ENCODE peak calls at places on chromosomes 4 and X, in five cellular contexts. One of them, this sample, is unnamed.

GRCh38 chr4:182923376-182923775 is 6.2 kb upstream of the DCTD start:
- DNase-seq in amniotic stem cell: no peak
- DNase-seq in mucosa of descending colon: no peak
- DNase-seq in M059J: no peak
- DNase-seq in HCT116: no peak
- DNase-seq in this sample: no peak

GRCh38 chrX:130645955-130646583 is 244.3 kb downstream of the RBMX2 start:
- DNase-seq in amniotic stem cell: no peak
- DNase-seq in mucosa of descending colon: peak
- DNase-seq in M059J: no peak
- DNase-seq in HCT116: no peak
- DNase-seq in this sample: peak

GRCh38 chr4:15920723-15921591 is 17.6 kb downstream of the FGFBP1 start:
- DNase-seq in amniotic stem cell: peak
- DNase-seq in mucosa of descending colon: peak
- DNase-seq in M059J: peak
- DNase-seq in HCT116: peak
- DNase-seq in this sample: no peak

GRCh38 chr4:101274888-101275752 is 72.2 kb downstream of the PPP3CA start:
- DNase-seq in amniotic stem cell: no peak
- DNase-seq in mucosa of descending colon: no peak
- DNase-seq in M059J: no peak
- DNase-seq in HCT116: no peak
- DNase-seq in this sample: no peak

GRCh38 chr4:8838911-8839431 is 32.7 kb downstream of the HMX1 start:
- DNase-seq in amniotic stem cell: no peak
- DNase-seq in mucosa of descending colon: no peak
- DNase-seq in M059J: no peak
- DNase-seq in HCT116: no peak
- DNase-seq in this sample: no peak

GRCh38 chrX:106286053-106286650 is 118.0 kb downstream of the PWWP3B start:
- DNase-seq in amniotic stem cell: no peak
- DNase-seq in mucosa of descending colon: no peak
- DNase-seq in M059J: no peak
- DNase-seq in HCT116: peak
- DNase-seq in this sample: no peak

GRCh38 chr4:107685740-107686139 is 34.3 kb downstream of the PAPSS1 start:
- DNase-seq in amniotic stem cell: no peak
- DNase-seq in mucosa of descending colon: no peak
- DNase-seq in M059J: no peak
- DNase-seq in HCT116: peak
- DNase-seq in this sample: no peak

GRCh38 chrX:11533211-11533651 is 132.5 kb downstream of the ARHGAP6 start:
- DNase-seq in amniotic stem cell: peak
- DNase-seq in mucosa of descending colon: peak
- DNase-seq in M059J: peak
- DNase-seq in HCT116: peak
- DNase-seq in this sample: no peak

GRCh38 chr4:169070071-169070894 is 60.2 kb upstream of the CBR4 start:
- DNase-seq in amniotic stem cell: peak
- DNase-seq in mucosa of descending colon: peak
- DNase-seq in M059J: peak
- DNase-seq in HCT116: peak
- DNase-seq in this sample: peak

GRCh38 chrX:69238153-69238959 is 73.1 kb upstream of the PJA1 start:
- DNase-seq in amniotic stem cell: no peak
- DNase-seq in mucosa of descending colon: no peak
- DNase-seq in M059J: peak
- DNase-seq in HCT116: no peak
- DNase-seq in this sample: peak

GRCh38 chr4:74121643-74122579 is 22.9 kb upstream of the CXCL2 start:
- DNase-seq in amniotic stem cell: no peak
- DNase-seq in mucosa of descending colon: no peak
- DNase-seq in M059J: no peak
- DNase-seq in HCT116: no peak
- DNase-seq in this sample: no peak

GRCh38 chr4:80253510-80253909 is 13.0 kb upstream of the FGF5 start:
- DNase-seq in amniotic stem cell: no peak
- DNase-seq in mucosa of descending colon: no peak
- DNase-seq in M059J: no peak
- DNase-seq in HCT116: no peak
- DNase-seq in this sample: no peak

GRCh38 chr4:19329631-19330030 is 922.1 kb upstream of the SLIT2 start:
- DNase-seq in amniotic stem cell: no peak
- DNase-seq in mucosa of descending colon: no peak
- DNase-seq in M059J: peak
- DNase-seq in HCT116: no peak
- DNase-seq in this sample: no peak

GRCh38 chrX:44483965-44484606 is 58.6 kb downstream of the FUNDC1 start:
- DNase-seq in amniotic stem cell: no peak
- DNase-seq in mucosa of descending colon: no peak
- DNase-seq in M059J: peak
- DNase-seq in HCT116: no peak
- DNase-seq in this sample: no peak

GRCh38 chr4:55675196-55675793 is 39.2 kb upstream of the NMU start:
- DNase-seq in amniotic stem cell: no peak
- DNase-seq in mucosa of descending colon: no peak
- DNase-seq in M059J: no peak
- DNase-seq in HCT116: no peak
- DNase-seq in this sample: no peak

GRCh38 chr4:37481547-37482129 is 204.5 kb downstream of the RELL1 start:
- DNase-seq in amniotic stem cell: no peak
- DNase-seq in mucosa of descending colon: no peak
- DNase-seq in M059J: no peak
- DNase-seq in HCT116: no peak
- DNase-seq in this sample: no peak

GRCh38 chr4:108527729-108528128 is 92.6 kb upstream of the RPL34 start:
- DNase-seq in amniotic stem cell: no peak
- DNase-seq in mucosa of descending colon: peak
- DNase-seq in M059J: no peak
- DNase-seq in HCT116: no peak
- DNase-seq in this sample: no peak

GRCh38 chr4:146577111-146577510 is 55.4 kb upstream of the SLC10A7 start:
- DNase-seq in amniotic stem cell: no peak
- DNase-seq in mucosa of descending colon: no peak
- DNase-seq in M059J: peak
- DNase-seq in HCT116: no peak
- DNase-seq in this sample: no peak

GRCh38 chr4:126610933-126611332 is 1021.8 kb upstream of the INTU start:
- DNase-seq in amniotic stem cell: no peak
- DNase-seq in mucosa of descending colon: no peak
- DNase-seq in M059J: no peak
- DNase-seq in HCT116: no peak
- DNase-seq in this sample: no peak

GRCh38 chr4:187606581-187606980 is 389.0 kb upstream of the ZFP42 start:
- DNase-seq in amniotic stem cell: no peak
- DNase-seq in mucosa of descending colon: peak
- DNase-seq in M059J: peak
- DNase-seq in HCT116: peak
- DNase-seq in this sample: no peak

GRCh38 chr4:175309041-175309440 is 390.9 kb downstream of the ADAM29 start:
- DNase-seq in amniotic stem cell: no peak
- DNase-seq in mucosa of descending colon: no peak
- DNase-seq in M059J: peak
- DNase-seq in HCT116: no peak
- DNase-seq in this sample: no peak

GRCh38 chrX:10749113-10749512 is 128.7 kb upstream of the MID1 start:
- DNase-seq in amniotic stem cell: no peak
- DNase-seq in mucosa of descending colon: no peak
- DNase-seq in M059J: peak
- DNase-seq in HCT116: no peak
- DNase-seq in this sample: no peak

GRCh38 chr4:144507309-144508101 is 138.5 kb upstream of the HHIP start:
- DNase-seq in amniotic stem cell: no peak
- DNase-seq in mucosa of descending colon: no peak
- DNase-seq in M059J: no peak
- DNase-seq in HCT116: no peak
- DNase-seq in this sample: no peak

This sample was measured in left ventricle myocardium superior.